ENCODE peak calls at places on chromosomes 4 and X, in six cellular contexts. X is fibroblast of mammary gland, H is H1, M is IMR-90, S is DND-41, I is AG04450. B is an unnamed sample.

GRCh38 chr4:8906991-8907595 is 35.5 kb upstream of the HMX1 start:
- DNase-seq in S (no peak), X (no peak), I (no peak), H (peak), M (no peak), B (no peak)

GRCh38 chr4:6242271-6243029 is 27.2 kb upstream of the WFS1 start:
- DNase-seq in M (no peak), X (no peak), S (no peak), H (no peak), I (no peak), B (no peak)

GRCh38 chrX:48958635-48959094 is 1.3 kb upstream of the OTUD5 start:
- DNase-seq in S (no peak), I (peak), X (peak), H (peak), M (peak), B (peak)

GRCh38 chr4:168550071-168550766 is 53.4 kb downstream of the PALLD start:
- DNase-seq in I (no peak), X (peak), S (no peak), H (no peak), M (peak), B (no peak)

GRCh38 chr4:76310683-76311082 is 4.2 kb downstream of the STBD1 start:
- DNase-seq in X (no peak), M (no peak), H (no peak), I (no peak), S (no peak), B (no peak)

GRCh38 chr4:128913228-128913627 is 103.7 kb downstream of the JADE1 start:
- DNase-seq in X (no peak), I (no peak), M (no peak), S (no peak), H (no peak), B (no peak)

GRCh38 chrX:70454441-70455365 is 10.1 kb downstream of the DLG3 start:
- DNase-seq in X (peak), H (peak), I (no peak), M (peak), S (peak), B (peak)

GRCh38 chr4:183563874-183564273 is 59.0 kb downstream of the ING2 start:
- DNase-seq in H (no peak), X (peak), M (peak), S (no peak), I (no peak), B (peak)

GRCh38 chrX:25154168-25154567 is 138.4 kb upstream of the ARX start:
- DNase-seq in M (no peak), X (no peak), S (no peak), I (no peak), H (no peak), B (no peak)

GRCh38 chr4:128221556-128221955 is 66.1 kb downstream of the PGRMC2 start:
- DNase-seq in S (no peak), M (no peak), H (no peak), I (no peak), X (no peak), B (no peak)

GRCh38 chr4:138406881-138407280 is 164.7 kb upstream of the SLC7A11 start:
- DNase-seq in M (peak), X (peak), I (no peak), S (no peak), H (no peak), B (peak)
- TF ChIP-seq CTCF in M (no peak), X (no peak), I (no peak), S (no peak), H (no peak), B (no peak)

DNA sequence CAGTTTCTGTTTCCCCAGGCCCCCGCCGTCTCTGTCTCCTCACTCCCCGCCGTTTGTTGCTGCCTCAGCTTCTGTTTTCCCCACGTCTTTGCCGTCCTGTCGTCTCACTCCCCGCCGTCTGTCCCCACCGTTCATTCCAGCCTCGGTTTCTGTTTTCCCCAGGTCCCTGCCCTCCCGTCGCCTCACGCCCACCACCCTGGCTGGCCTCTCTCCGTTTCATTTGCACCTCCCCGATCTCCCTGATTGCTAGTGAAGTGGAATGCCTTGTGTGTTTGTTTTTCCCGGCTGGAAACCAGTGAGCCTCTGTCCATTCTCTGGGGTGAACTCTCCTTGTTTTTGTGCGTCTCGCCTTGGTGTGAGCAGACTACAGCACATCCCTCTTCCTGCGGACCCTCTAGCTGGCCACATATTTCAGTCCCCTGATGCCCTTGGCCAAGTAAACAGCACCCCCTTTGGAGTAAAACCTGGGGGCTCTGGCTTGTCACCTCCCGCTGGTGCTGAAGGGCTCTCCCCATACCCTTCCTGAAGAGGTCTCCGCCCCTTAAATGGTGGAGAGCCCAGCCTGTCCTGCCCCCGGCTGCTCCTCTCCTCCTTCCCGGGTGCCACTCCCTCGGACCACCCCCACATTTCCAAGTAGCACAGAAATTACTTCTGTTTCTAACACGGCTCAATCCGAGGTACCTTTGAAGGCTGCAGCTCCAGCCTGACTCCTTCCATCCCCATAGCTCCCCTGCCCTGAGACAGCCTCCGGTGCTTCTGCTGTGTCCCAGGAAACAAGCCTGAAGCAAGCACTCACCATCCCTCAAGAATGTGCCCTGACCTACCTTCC is 13.2 kb downstream of the TMEM175 start:
- DNase-seq in M (no peak), H (peak), I (no peak), S (no peak), X (no peak), B (no peak)
- H3K4me3 ChIP-seq in M (peak), H (peak), I (peak), S (no peak), X (no peak), B (no peak)

GRCh38 chr4:155208258-155209054 is at the start of gene NPY2R:
- DNase-seq in X (peak), H (peak), M (no peak), S (no peak), I (no peak), B (no peak)
- TF ChIP-seq CTCF in X (no peak), H (peak), M (no peak), S (no peak), I (no peak), B (no peak)

GRCh38 chr4:185141777-185142176 is 1.3 kb upstream of the SLC25A4 start:
- DNase-seq in H (no peak), I (no peak), M (no peak), X (no peak), S (no peak), B (no peak)
- H3K4me3 ChIP-seq in H (no peak), I (no peak), M (no peak), X (no peak), S (no peak), B (no peak)

GRCh38 chr4:185590982-185591381 is 55.7 kb upstream of the PDLIM3 start:
- DNase-seq in X (no peak), H (no peak), M (no peak), S (no peak), I (no peak), B (no peak)

GRCh38 chr4:185589067-185589844 is 53.9 kb upstream of the PDLIM3 start:
- DNase-seq in I (no peak), M (peak), X (peak), S (no peak), H (no peak), B (no peak)

GRCh38 chr4:185591679-185592141 is 56.4 kb upstream of the PDLIM3 start:
- DNase-seq in M (peak), X (peak), H (no peak), I (no peak), S (no peak), B (peak)

GRCh38 chr4:185592438-185592837 is 57.1 kb upstream of the PDLIM3 start:
- DNase-seq in I (no peak), X (no peak), M (no peak), S (no peak), H (no peak), B (no peak)

GRCh38 chr4:185592845-185593488 is 57.7 kb upstream of the PDLIM3 start:
- DNase-seq in S (no peak), X (peak), I (no peak), M (no peak), H (no peak), B (peak)
- TF ChIP-seq CTCF in S (no peak), X (no peak), I (no peak), M (peak), H (no peak), B (no peak)

B was measured in epithelial cell of esophagus.